ENCODE peak calls at places on chromosomes 5 and 9, in five cellular contexts. D is ovary; P is MM.1S; U is CD8-positive, alpha-beta T cell; Q is tibial artery. T is an unnamed sample.
A peak's percentile ranks its signal among the peaks of the same experiment; 100 is the strongest.

GRCh38 chr5:135761746-135762145 is 72.7 kb upstream of the SLC25A48 start:
- DNase-seq in D (no peak), U (no peak), P (no peak), Q (no peak), T (no peak)

GRCh38 chr9:109941771-109942170 is 161.8 kb downstream of the PALM2AKAP2 start:
- DNase-seq in Q (no peak), U (no peak), D (no peak), P (no peak), T (no peak)

GRCh38 chr5:41695920-41696582 is 174.2 kb downstream of the OXCT1 start:
- DNase-seq in D (no peak), P (no peak), U (no peak), Q (no peak), T (no peak)

GRCh38 chr5:172690258-172691075 is 49.4 kb downstream of the NEURL1B start:
- DNase-seq in P (no peak), Q (no peak), D (no peak), U (no peak), T (no peak)

GRCh38 chr5:103487253-103487652 is 75.3 kb downstream of the NUDT12 start:
- DNase-seq in D (no peak), P (peak; percentile 47), U (no peak), Q (no peak), T (no peak)

GRCh38 chr9:91082709-91083108 is 279.0 kb downstream of the AUH start:
- DNase-seq in D (no peak), Q (no peak), P (no peak), U (no peak), T (no peak)

GRCh38 chr5:92527311-92528078 is 1053.5 kb downstream of the NR2F1-AS1 start:
- DNase-seq in P (peak; percentile 62), Q (no peak), U (no peak), D (no peak), T (no peak)

GRCh38 chr5:50667653-50668403 is 1.4 kb downstream of the PARP8 start:
- DNase-seq in D (peak; percentile 74), P (peak; percentile 90), Q (peak; percentile 44), U (peak; percentile 92), T (peak; percentile 73)

GRCh38 chr9:22446589-22446949 is at the start of gene DMRTA1:
- DNase-seq in Q (peak; percentile 77), P (peak; percentile 77), D (peak; percentile 56), U (no peak), T (peak; percentile 77)

GRCh38 chr5:57302643-57303042 is 128.8 kb downstream of the GPBP1 start:
- DNase-seq in U (no peak), D (no peak), P (no peak), Q (no peak), T (no peak)

GRCh38 chr5:24714757-24715156 is 70.0 kb upstream of the CDH10 start:
- DNase-seq in D (no peak), P (no peak), U (no peak), Q (no peak), T (no peak)

GRCh38 chr5:68215888-68216736 is 556 bp downstream of the PIK3R1 start:
- DNase-seq in Q (peak; percentile 62), D (peak; percentile 46), U (peak; percentile 79), P (peak; percentile 52), T (no peak)

GRCh38 chr5:181223041-181223728 is at the start of gene TRIM41:
- DNase-seq in D (peak; percentile 100), P (peak; percentile 99), Q (peak; percentile 99), U (peak; percentile 98), T (peak; percentile 100)

GRCh38 chr5:95901676-95902646 is 59.7 kb downstream of the ELL2 start:
- DNase-seq in U (no peak), Q (no peak), D (no peak), P (no peak), T (no peak)

GRCh38 chr9:131617611-131618010 is 72.3 kb downstream of the PRRT1B start:
- DNase-seq in P (no peak), U (no peak), Q (no peak), D (no peak), T (no peak)

GRCh38 chr5:53908752-53909151 is 348.3 kb downstream of the NDUFS4 start:
- DNase-seq in D (no peak), Q (no peak), P (no peak), U (no peak), T (no peak)

GRCh38 chr5:158463971-158464370 is 605.0 kb upstream of the CLINT1 start:
- DNase-seq in Q (peak; percentile 78), D (peak; percentile 48), P (no peak), U (no peak), T (no peak)

GRCh38 chr9:73172811-73173210 is 21.1 kb downstream of the ANXA1 start:
- DNase-seq in D (no peak), U (no peak), Q (no peak), P (no peak), T (no peak)

GRCh38 chr9:83403864-83404263 is 134.3 kb downstream of the FRMD3 start:
- DNase-seq in P (no peak), U (no peak), Q (no peak), D (no peak), T (no peak)

GRCh38 chr5:132100672-132101261 is 27.2 kb downstream of the CSF2 start:
- DNase-seq in P (peak; percentile 89), U (no peak), Q (no peak), D (no peak), T (no peak)

GRCh38 chr5:72109625-72110024 is 2.4 kb downstream of the MAP1B start:
- DNase-seq in U (no peak), Q (peak; percentile 25), D (no peak), P (no peak), T (no peak)

GRCh38 chr9:130008577-130008976 is 34.4 kb downstream of the FNBP1 start:
- DNase-seq in U (no peak), P (no peak), Q (no peak), D (no peak), T (no peak)

GRCh38 chr9:34125681-34126206 is 754 bp downstream of the DCAF12 start:
- DNase-seq in P (peak; percentile 7), Q (no peak), U (no peak), D (no peak), T (no peak)

GRCh38 chr5:107951322-107951721 is 280.6 kb upstream of the EFNA5 start:
- DNase-seq in D (no peak), P (no peak), U (no peak), Q (no peak), T (no peak)

GRCh38 chr9:6827370-6827949 is 69.7 kb downstream of the KDM4C start:
- DNase-seq in D (no peak), Q (no peak), U (no peak), P (peak; percentile 40), T (no peak)

GRCh38 chr9:91126761-91127420 is 234.8 kb downstream of the AUH start:
- DNase-seq in Q (no peak), D (no peak), P (no peak), U (no peak), T (no peak)

GRCh38 chr5:16521561-16522090 is 56.0 kb upstream of the ZNF622 start:
- DNase-seq in P (no peak), Q (no peak), D (no peak), U (no peak), T (no peak)

GRCh38 chr9:136488247-136489214 is 5.7 kb upstream of the SEC16A start:
- DNase-seq in Q (peak; percentile 59), D (peak; percentile 59), U (peak; percentile 87), P (peak; percentile 74), T (no peak)

GRCh38 chr9:26261503-26262330 is 583.5 kb upstream of the TUSC1 start:
- DNase-seq in P (no peak), U (no peak), Q (no peak), D (no peak), T (no peak)

DNA sequence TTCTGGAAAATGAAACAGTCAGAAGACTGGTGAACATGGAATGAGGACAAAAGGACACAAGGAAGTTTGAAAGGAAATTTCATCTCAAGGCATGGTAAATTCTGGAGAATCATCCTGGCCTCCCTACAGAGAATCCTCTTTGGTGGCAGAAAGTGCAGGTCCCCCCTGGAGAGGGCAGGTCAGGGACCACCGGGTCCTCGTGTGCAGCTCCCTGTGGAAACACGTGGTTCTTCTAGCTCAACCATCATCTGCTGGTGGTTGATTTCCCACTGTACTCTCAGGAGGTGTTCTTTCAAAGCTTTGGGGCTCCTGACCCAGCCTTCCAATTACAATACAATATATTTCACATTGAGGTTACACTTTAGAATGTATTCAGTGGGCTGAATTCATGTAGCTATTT is 2.6 kb upstream of the GTF3C5 start:
- DNase-seq in P (no peak), D (no peak), U (no peak), Q (no peak), T (no peak)
- TF ChIP-seq CTCF in P (no peak), D (no peak), U (no peak), Q (no peak), T (no peak)

GRCh38 chr9:125760537-125760936 is 13.4 kb downstream of the PBX3 start:
- DNase-seq in U (no peak), Q (no peak), D (no peak), P (no peak), T (no peak)

GRCh38 chr9:125757834-125758233 is 10.7 kb downstream of the PBX3 start:
- DNase-seq in Q (no peak), P (no peak), U (no peak), D (no peak), T (no peak)

GRCh38 chr9:125761685-125762084 is 14.5 kb downstream of the PBX3 start:
- DNase-seq in U (no peak), D (no peak), Q (no peak), P (no peak), T (no peak)

GRCh38 chr9:125759812-125760134 is 12.6 kb downstream of the PBX3 start:
- DNase-seq in P (no peak), U (no peak), D (no peak), Q (no peak), T (no peak)

GRCh38 chr9:125758986-125759811 is 12.0 kb downstream of the PBX3 start:
- DNase-seq in D (no peak), P (no peak), U (no peak), Q (peak; percentile 40), T (no peak)
- H3K4me1 ChIP-seq in D (peaks cover 3% of the 10 kb centered on the region), P (no peaks in the 10 kb centered on the region), U (peaks cover 6% of the 10 kb centered on the region), Q (peaks cover 7% of the 10 kb centered on the region), T (peaks cover 19% of the 10 kb centered on the region)

DNA sequence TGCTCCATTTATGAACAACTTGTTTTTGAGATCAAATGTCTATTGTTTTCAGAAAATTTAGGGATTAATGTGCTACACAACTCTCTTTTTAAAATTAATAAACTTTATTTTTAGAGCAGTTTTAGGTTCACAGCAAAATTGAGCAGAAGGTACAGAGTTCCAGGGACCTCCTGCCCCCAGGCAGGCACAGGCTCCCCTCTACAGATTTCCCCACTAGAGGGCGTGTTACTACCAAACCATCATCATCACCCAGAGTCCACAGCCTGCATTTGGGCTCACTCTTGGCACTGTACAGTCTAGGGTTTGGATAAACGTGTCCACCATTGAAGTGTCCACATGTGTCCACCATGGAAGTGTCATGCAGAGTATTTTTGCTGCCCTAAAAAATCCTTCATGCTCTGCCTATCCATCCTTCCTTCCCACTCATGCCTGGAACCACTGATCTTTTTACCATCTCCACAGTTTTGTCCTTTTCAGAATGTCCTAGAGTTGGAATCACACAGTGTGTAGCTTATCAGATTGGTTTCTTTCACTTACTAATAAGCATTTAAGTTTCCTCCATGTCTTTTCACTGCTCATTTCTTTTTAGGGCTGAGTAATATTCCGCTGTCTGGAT is 61.7 kb downstream of the MRPL36 start:
- DNase-seq in Q (no peak), U (peak; percentile 64), P (peak; percentile 56), D (no peak), T (no peak)
- TF ChIP-seq CTCF in Q (no peak), U (peak; percentile 74), P (peak; percentile 76), D (no peak), T (peak; percentile 76)

GRCh38 chr9:122217640-122218039 is 11.1 kb downstream of the LHX6 start:
- DNase-seq in Q (no peak), U (no peak), D (no peak), P (no peak), T (no peak)
- H3K4me1 ChIP-seq in Q (peaks cover 56% of the 10 kb centered on the region), U (peaks cover 34% of the 10 kb centered on the region), D (peaks cover 13% of the 10 kb centered on the region), P (no peaks in the 10 kb centered on the region), T (no peaks in the 10 kb centered on the region)

GRCh38 chr5:65867509-65868195 is 58.7 kb upstream of the ERBIN start:
- DNase-seq in Q (no peak), D (no peak), U (no peak), P (no peak), T (no peak)
- TF ChIP-seq CTCF in Q (no peak), D (no peak), U (no peak), P (no peak), T (no peak)